ENCODE peak calls at places on chromosomes 5 and 9, in four cellular contexts. S is cardiac muscle cell, N is mesenchymal stem cell, L is fibroblast of lung. C is an unnamed sample.

GRCh38 chr9:27791311-27791710 is 218.0 kb upstream of the C9orf72 start:
- DNase-seq in S (no peak), N (no peak), L (peak; percentile 16), C (no peak)

GRCh38 chr5:151238303-151238741 is 14.4 kb upstream of the CCDC69 start:
- DNase-seq in S (no peak), N (no peak), L (no peak), C (no peak)

GRCh38 chr5:175867587-175868347 is 3.6 kb upstream of the CPLX2 start:
- DNase-seq in S (peak; percentile 2), N (no peak), L (no peak), C (peak; percentile 26)

GRCh38 chr5:1793966-1794895 is 5.4 kb downstream of the MRPL36 start:
- DNase-seq in S (peak; percentile 81), N (peak; percentile 59), L (peak; percentile 96), C (peak; percentile 87)

GRCh38 chr5:141747152-141747640 is 65.2 kb upstream of the ARAP3 start:
- DNase-seq in S (peak; percentile 87), N (peak; percentile 20), L (peak; percentile 46), C (peak; percentile 64)

GRCh38 chr9:29118555-29118954 is 1545.3 kb upstream of the C9orf72 start:
- DNase-seq in S (no peak), N (no peak), L (no peak), C (no peak)

GRCh38 chr5:121681200-121681855 is 170.4 kb upstream of the FTMT start:
- DNase-seq in S (peak; percentile 7), N (peak; percentile 38), L (peak; percentile 4), C (no peak)

GRCh38 chr5:127801751-127802476 is 98.7 kb downstream of the CCDC192 start:
- DNase-seq in S (peak; percentile 23), N (peak; percentile 83), L (peak; percentile 68), C (peak; percentile 59)

GRCh38 chr5:126044111-126044668 is 379.0 kb upstream of the GRAMD2B start:
- DNase-seq in S (peak; percentile 97), N (peak; percentile 97), L (peak; percentile 96), C (peak; percentile 40)

GRCh38 chr9:108323615-108324014 is 532.2 kb downstream of the ACTL7B start:
- DNase-seq in S (no peak), N (no peak), L (no peak), C (peak; percentile 7)

GRCh38 chr9:99713838-99714306 is 107.8 kb upstream of the NR4A3 start:
- DNase-seq in S (no peak), N (no peak), L (no peak), C (no peak)

GRCh38 chr5:168401880-168402279 is 84.4 kb upstream of the RARS1 start:
- DNase-seq in S (no peak), N (no peak), L (no peak), C (no peak)

GRCh38 chr5:103354446-103354845 is 95.9 kb downstream of the MACIR start:
- DNase-seq in S (no peak), N (no peak), L (no peak), C (no peak)

GRCh38 chr5:124718376-124718775 is 28.1 kb downstream of the ZNF608 start:
- DNase-seq in S (no peak), N (peak; percentile 59), L (peak; percentile 43), C (peak; percentile 13)

GRCh38 chr5:73119492-73120157 is 750 bp upstream of the TMEM171 start:
- DNase-seq in S (peak; percentile 25), N (peak; percentile 20), L (no peak), C (no peak)

GRCh38 chr5:79107020-79107796 is 4.4 kb upstream of the BHMT start:
- DNase-seq in S (peak; percentile 28), N (peak; percentile 87), L (peak; percentile 24), C (peak; percentile 47)

GRCh38 chr5:35987776-35988175 is 3.4 kb downstream of the UGT3A1 start:
- DNase-seq in S (no peak), N (no peak), L (no peak), C (no peak)

GRCh38 chr9:19875291-19875910 is 86.6 kb upstream of the SLC24A2 start:
- DNase-seq in S (no peak), N (no peak), L (peak; percentile 2), C (peak; percentile 27)

GRCh38 chr5:136062563-136063274 is 33.9 kb downstream of the TGFBI start:
- DNase-seq in S (peak; percentile 61), N (peak; percentile 53), L (peak; percentile 44), C (peak; percentile 69)

GRCh38 chr5:34684281-34684979 is 28.3 kb downstream of the RAI14 start:
- DNase-seq in S (peak; percentile 42), N (peak; percentile 79), L (peak; percentile 83), C (peak; percentile 78)

GRCh38 chr9:131420913-131421312 is 27.0 kb downstream of the PRRC2B start:
- DNase-seq in S (peak; percentile 66), N (peak; percentile 74), L (peak; percentile 40), C (peak; percentile 76)

GRCh38 chr9:121652037-121652837 is 803 bp downstream of the DAB2IP start:
- DNase-seq in S (no peak), N (peak; percentile 59), L (peak; percentile 23), C (peak; percentile 7)

GRCh38 chr5:3590967-3591900 is 4.4 kb upstream of the IRX1 start:
- DNase-seq in S (no peak), N (no peak), L (no peak), C (peak; percentile 54)

GRCh38 chr9:19748278-19749126 is 40.3 kb downstream of the SLC24A2 start:
- DNase-seq in S (peak; percentile 63), N (peak; percentile 7), L (peak; percentile 2), C (peak; percentile 18)

GRCh38 chr9:87699835-87700234 is 26.1 kb upstream of the CTSL start:
- DNase-seq in S (no peak), N (no peak), L (no peak), C (peak; percentile 16)

GRCh38 chr5:5025774-5026406 is 114.2 kb upstream of the ADAMTS16 start:
- DNase-seq in S (no peak), N (no peak), L (no peak), C (no peak)

GRCh38 chr9:132114102-132114707 is 34.5 kb upstream of the MED27 start:
- DNase-seq in S (peak; percentile 76), N (peak; percentile 57), L (peak; percentile 57), C (peak; percentile 62)

GRCh38 chr9:115189686-115190085 is 71.7 kb upstream of the TNC start:
- DNase-seq in S (no peak), N (no peak), L (peak; percentile 74), C (no peak)

DNA sequence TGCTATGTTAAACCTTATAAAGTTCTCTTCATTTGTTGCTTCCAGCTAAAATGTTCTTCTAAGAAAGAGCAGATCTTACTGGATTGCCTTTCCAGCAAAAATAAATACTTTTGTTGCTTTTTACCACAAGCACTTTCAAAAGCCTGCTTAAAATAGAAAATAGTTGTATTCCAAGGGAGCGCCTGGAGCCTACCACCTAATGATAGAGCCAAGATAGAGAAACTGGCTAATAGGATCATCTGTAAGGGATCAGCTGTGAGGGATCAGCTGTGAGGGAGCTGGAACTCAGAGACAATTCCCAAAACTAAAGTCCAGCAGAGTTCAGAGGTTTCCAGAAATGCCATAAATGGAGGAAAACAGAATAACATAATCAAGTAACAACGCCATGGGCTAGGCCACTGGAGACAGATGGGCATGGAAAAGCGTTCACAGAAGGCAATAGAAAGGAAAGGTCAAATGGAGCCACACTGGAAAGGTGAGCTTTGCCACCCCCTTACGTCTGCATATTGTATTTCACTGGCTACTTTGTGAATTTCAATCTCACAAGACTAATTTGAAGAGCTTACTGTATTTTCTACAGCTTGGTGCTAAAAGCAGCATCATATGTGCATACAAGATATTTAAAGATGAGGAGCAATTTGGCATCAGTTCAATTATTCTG is 140.6 kb upstream of the TLE4 start:
- DNase-seq in S (no peak), N (no peak), L (peak; percentile 21), C (peak; percentile 21)
- H3K27me3 ChIP-seq in S (peaks cover 3% of the 10 kb centered on the region), N (no peaks in the 10 kb centered on the region), L (no peaks in the 10 kb centered on the region), C (no peaks in the 10 kb centered on the region)

GRCh38 chr5:176875014-176875550 is 24.1 kb downstream of the HK3 start:
- DNase-seq in S (no peak), N (no peak), L (no peak), C (no peak)

GRCh38 chr5:176875783-176876505 is 23.2 kb downstream of the HK3 start:
- DNase-seq in S (no peak), N (no peak), L (no peak), C (no peak)

GRCh38 chr5:176876506-176877431 is 22.4 kb downstream of the HK3 start:
- DNase-seq in S (no peak), N (no peak), L (no peak), C (no peak)

GRCh38 chr5:176873541-176874172 is 25.5 kb downstream of the HK3 start:
- DNase-seq in S (no peak), N (no peak), L (no peak), C (peak; percentile 23)

GRCh38 chr5:176874198-176874780 is 24.9 kb downstream of the HK3 start:
- DNase-seq in S (no peak), N (no peak), L (no peak), C (no peak)
- H3K27me3 ChIP-seq in S (no peaks in the 10 kb centered on the region), N (peaks cover 3% of the 10 kb centered on the region), L (peaks cover 35% of the 10 kb centered on the region), C (peaks cover 50% of the 10 kb centered on the region)

DNA sequence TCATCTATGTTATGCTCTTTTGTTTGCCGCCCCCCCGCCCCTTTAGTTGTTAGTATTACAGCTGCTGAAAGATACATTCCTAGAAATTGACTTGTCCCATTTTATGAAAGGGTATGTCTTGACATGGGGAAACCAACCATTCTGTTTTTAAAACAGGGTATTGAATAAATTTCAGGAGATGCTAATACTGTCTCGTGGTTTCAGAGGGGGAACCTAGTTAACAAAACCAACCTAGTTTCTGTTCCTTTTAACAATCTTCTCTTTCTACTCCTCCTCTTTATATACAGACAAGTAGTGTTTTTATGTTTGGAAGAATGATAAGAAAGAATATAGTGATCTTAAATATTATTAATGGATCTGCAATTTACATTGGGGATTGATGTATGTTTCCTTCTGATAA is 3.5 kb downstream of the PIP5K1B start:
- DNase-seq in S (no peak), N (no peak), L (no peak), C (no peak)
- H3K27me3 ChIP-seq in S (peaks cover 35% of the 10 kb centered on the region), N (peaks cover 49% of the 10 kb centered on the region), L (peaks cover 23% of the 10 kb centered on the region), C (peaks cover 54% of the 10 kb centered on the region)

GRCh38 chr9:7382365-7382764 is 417.2 kb downstream of the DMAC1 start:
- DNase-seq in S (no peak), N (no peak), L (no peak), C (no peak)
- H3K27me3 ChIP-seq in S (no peaks in the 10 kb centered on the region), N (no peaks in the 10 kb centered on the region), L (no peaks in the 10 kb centered on the region), C (no peaks in the 10 kb centered on the region)

DNA sequence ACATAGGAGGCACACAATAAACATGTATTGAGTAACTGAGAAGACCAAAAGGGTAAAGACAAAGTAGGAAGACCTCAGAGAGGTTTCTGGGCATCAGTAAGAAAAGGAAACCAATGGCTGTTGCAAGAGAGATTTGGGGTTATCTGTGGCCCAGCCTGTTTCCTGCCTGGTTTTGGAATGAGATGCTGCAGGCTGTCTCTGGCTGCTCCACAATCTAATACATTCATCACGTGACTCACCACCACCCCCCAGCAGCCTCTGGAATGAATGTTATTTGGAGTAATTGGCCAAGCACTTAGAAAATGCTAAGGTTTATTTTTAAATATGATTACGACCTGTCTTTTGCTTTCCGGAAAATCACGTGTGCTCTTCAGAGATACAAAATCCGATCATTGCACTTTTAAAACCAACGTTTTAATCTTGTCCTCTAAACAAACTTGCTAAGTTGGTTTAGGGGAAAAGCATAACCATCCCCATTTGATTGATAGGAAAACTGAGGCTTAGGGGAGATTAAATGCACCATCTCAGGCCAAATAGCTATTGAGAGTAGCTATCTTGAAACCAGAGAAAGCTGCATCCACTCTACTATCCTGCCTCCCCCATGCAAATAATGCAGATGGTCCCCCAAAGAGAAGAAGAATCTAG is 151.9 kb upstream of the ADRA1B start:
- DNase-seq in S (peak; percentile 97), N (peak; percentile 79), L (peak; percentile 93), C (peak; percentile 85)
- H3K27me3 ChIP-seq in S (no peaks in the 10 kb centered on the region), N (no peaks in the 10 kb centered on the region), L (no peaks in the 10 kb centered on the region), C (no peaks in the 10 kb centered on the region)